ENCODE peak calls at places on chromosomes 13 and 19, in five cellular contexts. One of them, this sample, is unnamed.

GRCh38 chr13:95335667-95336066 is 34.4 kb upstream of the ABCC4 start:
- DNase-seq in CD8-positive, alpha-beta T cell: no peak
- DNase-seq in MM.1S: no peak
- DNase-seq in upper lobe of right lung: no peak
- DNase-seq in Panc1: no peak
- DNase-seq in this sample: no peak

GRCh38 chr19:16405797-16406196 is 66.0 kb downstream of the EPS15L1 start:
- DNase-seq in CD8-positive, alpha-beta T cell: no peak
- DNase-seq in MM.1S: no peak
- DNase-seq in upper lobe of right lung: no peak
- DNase-seq in Panc1: no peak
- DNase-seq in this sample: no peak

GRCh38 chr19:1069009-1069779 is 2.2 kb downstream of the ARHGAP45 start:
- DNase-seq in CD8-positive, alpha-beta T cell: peak
- DNase-seq in MM.1S: peak
- DNase-seq in upper lobe of right lung: peak
- DNase-seq in Panc1: no peak
- DNase-seq in this sample: no peak

GRCh38 chr13:26440111-26440510 is 117.4 kb upstream of the WASF3 start:
- DNase-seq in CD8-positive, alpha-beta T cell: no peak
- DNase-seq in MM.1S: no peak
- DNase-seq in upper lobe of right lung: no peak
- DNase-seq in Panc1: no peak
- DNase-seq in this sample: no peak

GRCh38 chr19:18594096-18594823 is 5.7 kb downstream of the REX1BD start:
- DNase-seq in CD8-positive, alpha-beta T cell: peak
- DNase-seq in MM.1S: peak
- DNase-seq in upper lobe of right lung: peak
- DNase-seq in Panc1: no peak
- DNase-seq in this sample: peak

GRCh38 chr19:54248016-54248601 is 5.5 kb upstream of the LILRA6 start:
- DNase-seq in CD8-positive, alpha-beta T cell: no peak
- DNase-seq in MM.1S: peak
- DNase-seq in upper lobe of right lung: no peak
- DNase-seq in Panc1: no peak
- DNase-seq in this sample: no peak

GRCh38 chr19:36963262-36963661 is 47.1 kb downstream of the ZNF568 start:
- DNase-seq in CD8-positive, alpha-beta T cell: no peak
- DNase-seq in MM.1S: no peak
- DNase-seq in upper lobe of right lung: no peak
- DNase-seq in Panc1: no peak
- DNase-seq in this sample: no peak

GRCh38 chr13:27973291-27973690 is 4.2 kb upstream of the CDX2 start:
- DNase-seq in CD8-positive, alpha-beta T cell: no peak
- DNase-seq in MM.1S: no peak
- DNase-seq in upper lobe of right lung: no peak
- DNase-seq in Panc1: no peak
- DNase-seq in this sample: no peak

GRCh38 chr19:45008554-45008953 is 7.3 kb downstream of the RELB start:
- DNase-seq in CD8-positive, alpha-beta T cell: no peak
- DNase-seq in MM.1S: no peak
- DNase-seq in upper lobe of right lung: no peak
- DNase-seq in Panc1: no peak
- DNase-seq in this sample: no peak

GRCh38 chr13:47426126-47426849 is 529.4 kb upstream of the HTR2A start:
- DNase-seq in CD8-positive, alpha-beta T cell: no peak
- DNase-seq in MM.1S: no peak
- DNase-seq in upper lobe of right lung: no peak
- DNase-seq in Panc1: peak
- DNase-seq in this sample: peak

GRCh38 chr13:71712988-71713653 is 153.9 kb downstream of the DACH1 start:
- DNase-seq in CD8-positive, alpha-beta T cell: no peak
- DNase-seq in MM.1S: no peak
- DNase-seq in upper lobe of right lung: no peak
- DNase-seq in Panc1: no peak
- DNase-seq in this sample: peak

GRCh38 chr19:37334179-37335071 is 36.5 kb upstream of the ZNF527 start:
- DNase-seq in CD8-positive, alpha-beta T cell: peak
- DNase-seq in MM.1S: peak
- DNase-seq in upper lobe of right lung: peak
- DNase-seq in Panc1: peak
- DNase-seq in this sample: peak

GRCh38 chr19:14002571-14003278 is 3.4 kb downstream of the RFX1 start:
- DNase-seq in CD8-positive, alpha-beta T cell: peak
- DNase-seq in MM.1S: peak
- DNase-seq in upper lobe of right lung: no peak
- DNase-seq in Panc1: no peak
- DNase-seq in this sample: no peak

GRCh38 chr19:30449191-30449590 is 77.0 kb downstream of the ZNF536 start:
- DNase-seq in CD8-positive, alpha-beta T cell: no peak
- DNase-seq in MM.1S: no peak
- DNase-seq in upper lobe of right lung: no peak
- DNase-seq in Panc1: no peak
- DNase-seq in this sample: no peak

GRCh38 chr19:41116261-41116660 is 2.0 kb downstream of the CYP2F1 start:
- DNase-seq in CD8-positive, alpha-beta T cell: no peak
- DNase-seq in MM.1S: no peak
- DNase-seq in upper lobe of right lung: no peak
- DNase-seq in Panc1: no peak
- DNase-seq in this sample: no peak

DNA sequence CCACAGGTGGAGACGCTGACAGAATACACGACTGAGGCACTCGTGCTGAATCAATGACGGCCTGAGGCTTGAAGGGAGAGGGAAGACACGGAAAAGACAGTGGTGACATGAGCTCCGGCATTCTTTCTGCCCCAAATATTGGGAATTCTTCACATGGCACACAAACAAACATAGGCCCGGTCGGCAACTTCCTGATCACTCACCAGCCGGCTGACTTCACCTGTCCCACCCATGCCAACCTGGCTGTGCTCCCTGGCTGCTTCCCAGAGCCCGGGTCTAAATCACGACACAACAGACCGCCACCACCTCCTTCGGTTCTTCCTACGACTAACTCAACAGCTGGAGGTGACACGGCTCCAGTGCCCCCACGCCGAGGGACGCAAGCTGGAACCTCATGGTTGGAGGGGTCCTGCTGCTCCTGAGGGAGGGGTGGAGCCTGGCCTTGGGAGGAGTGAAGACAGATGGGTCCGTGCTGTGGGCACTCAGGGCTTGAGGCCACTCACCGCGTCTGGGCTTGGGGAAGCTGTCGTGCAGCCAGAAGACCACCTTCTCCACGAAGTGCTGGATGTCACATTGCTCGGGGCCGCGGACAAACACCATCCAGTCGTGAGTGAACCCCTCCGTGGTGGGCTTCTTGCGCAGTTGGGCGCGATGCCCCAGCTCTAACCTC is 9.6 kb downstream of the MLLT1 start:
- DNase-seq in CD8-positive, alpha-beta T cell: no peak
- DNase-seq in MM.1S: no peak
- DNase-seq in upper lobe of right lung: no peak
- DNase-seq in Panc1: no peak
- DNase-seq in this sample: no peak
- TF ChIP-seq CTCF in CD8-positive, alpha-beta T cell: no peak
- TF ChIP-seq CTCF in MM.1S: no peak
- TF ChIP-seq CTCF in upper lobe of right lung: no peak
- TF ChIP-seq CTCF in Panc1: no peak
- TF ChIP-seq CTCF in this sample: no peak

DNA sequence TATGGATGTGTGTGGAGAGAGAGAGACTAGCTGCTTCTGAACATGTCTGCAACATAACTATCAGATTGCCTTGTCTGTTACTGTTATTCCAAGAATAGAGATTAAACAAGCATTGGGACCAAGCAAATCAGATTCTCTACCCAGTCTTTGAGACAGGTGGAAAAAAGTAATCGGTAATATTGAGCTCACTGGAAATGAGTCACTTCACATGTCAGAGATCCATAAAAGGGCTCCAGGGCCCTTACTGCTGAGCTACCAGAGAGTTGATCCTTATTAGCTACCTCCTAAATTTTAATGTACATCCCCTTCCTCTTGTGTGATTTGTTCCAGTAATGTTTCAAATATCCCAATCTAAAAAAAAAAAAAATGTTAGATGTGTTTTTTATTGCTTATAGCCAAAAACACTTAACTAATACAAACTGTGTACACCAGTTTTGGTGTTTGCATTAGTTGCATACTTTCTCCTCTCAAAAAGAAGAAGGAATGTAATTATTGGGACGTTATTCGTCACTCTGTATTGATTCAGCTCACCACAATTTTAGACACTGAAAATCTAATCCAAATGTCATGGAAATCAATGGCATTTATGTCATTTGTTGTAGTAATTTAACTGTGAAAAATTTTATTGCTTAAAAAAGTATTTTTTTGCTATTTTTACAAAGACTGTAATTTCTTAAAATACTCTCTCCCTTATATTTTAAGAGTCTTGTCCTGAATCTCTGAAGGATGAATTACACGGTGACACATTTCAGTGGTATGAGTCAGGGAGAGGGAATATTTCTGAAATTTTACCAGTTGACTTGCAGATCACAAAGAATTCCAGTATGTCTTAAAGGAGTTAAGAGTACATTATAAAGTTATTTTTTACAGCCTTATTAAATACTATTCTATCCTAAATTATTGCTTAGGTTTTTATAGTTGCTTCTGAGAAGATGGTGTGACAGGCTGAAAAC is 2117.7 kb downstream of the PCDH9 start:
- DNase-seq in CD8-positive, alpha-beta T cell: no peak
- DNase-seq in MM.1S: no peak
- DNase-seq in upper lobe of right lung: no peak
- DNase-seq in Panc1: peak
- DNase-seq in this sample: peak
- H3K4me3 ChIP-seq in CD8-positive, alpha-beta T cell: no peak
- H3K4me3 ChIP-seq in MM.1S: no peak
- H3K4me3 ChIP-seq in upper lobe of right lung: no peak
- H3K4me3 ChIP-seq in Panc1: no peak
- H3K4me3 ChIP-seq in this sample: no peak

DNA sequence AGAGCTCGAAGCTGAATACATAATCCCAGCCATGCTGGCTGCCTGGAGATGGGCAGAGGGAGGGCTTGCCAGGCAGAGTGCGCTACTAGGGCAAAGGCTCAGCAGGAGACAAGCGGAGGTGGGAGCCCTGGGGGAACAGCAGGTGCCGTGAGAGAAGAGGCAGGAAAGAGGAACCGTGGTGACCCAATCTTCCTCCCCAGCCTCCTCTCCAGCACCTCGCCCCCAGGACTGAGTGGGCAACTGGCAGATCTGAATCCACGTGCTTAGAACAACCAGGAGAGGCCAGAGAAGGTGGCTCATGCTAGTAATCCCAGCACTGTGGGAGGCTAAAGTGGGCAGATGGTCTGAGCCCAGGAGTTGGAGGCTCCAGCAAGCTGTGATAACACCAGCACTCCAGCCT is 11.0 kb upstream of the CCL25 start:
- DNase-seq in CD8-positive, alpha-beta T cell: no peak
- DNase-seq in MM.1S: no peak
- DNase-seq in upper lobe of right lung: peak
- DNase-seq in Panc1: no peak
- DNase-seq in this sample: no peak
- TF ChIP-seq CTCF in CD8-positive, alpha-beta T cell: no peak
- TF ChIP-seq CTCF in MM.1S: no peak
- TF ChIP-seq CTCF in upper lobe of right lung: no peak
- TF ChIP-seq CTCF in Panc1: no peak
- TF ChIP-seq CTCF in this sample: no peak

DNA sequence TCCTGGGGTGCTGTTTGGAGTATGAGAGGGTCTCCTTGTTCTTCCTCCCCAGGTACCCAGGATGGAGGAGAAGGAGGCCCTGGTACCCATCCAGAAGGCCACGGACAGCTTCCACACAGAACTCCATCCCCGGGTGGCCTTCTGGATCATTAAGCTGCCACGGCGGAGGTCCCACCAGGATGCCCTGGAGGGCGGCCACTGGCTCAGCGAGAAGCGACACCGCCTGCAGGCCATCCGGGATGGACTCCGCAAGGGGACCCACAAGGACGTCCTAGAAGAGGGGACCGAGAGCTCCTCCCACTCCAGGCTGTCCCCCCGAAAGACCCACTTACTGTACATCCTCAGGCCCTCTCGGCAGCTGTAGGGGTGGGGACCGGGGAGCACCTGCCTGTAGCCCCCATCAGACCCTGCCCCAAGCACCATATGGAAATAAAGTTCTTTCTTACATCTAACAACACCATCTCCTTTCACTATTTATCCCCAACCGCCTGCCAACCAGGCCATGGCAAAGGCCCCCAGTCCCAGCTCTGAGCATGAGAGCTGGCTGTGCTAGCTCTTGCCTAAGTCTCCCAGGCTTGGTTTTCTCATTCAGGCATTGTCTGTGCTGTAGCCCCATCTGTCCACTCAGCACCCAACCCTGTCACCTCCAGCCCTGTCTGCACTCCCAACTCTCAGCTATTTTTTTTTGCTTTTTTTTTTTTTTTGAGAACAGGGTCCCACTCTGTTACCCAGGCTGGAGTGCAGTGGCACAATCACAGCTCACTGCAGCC is 11.2 kb downstream of the DKKL1 start:
- DNase-seq in CD8-positive, alpha-beta T cell: no peak
- DNase-seq in MM.1S: no peak
- DNase-seq in upper lobe of right lung: no peak
- DNase-seq in Panc1: no peak
- DNase-seq in this sample: no peak
- H3K4me3 ChIP-seq in CD8-positive, alpha-beta T cell: no peak
- H3K4me3 ChIP-seq in MM.1S: no peak
- H3K4me3 ChIP-seq in upper lobe of right lung: no peak
- H3K4me3 ChIP-seq in Panc1: no peak
- H3K4me3 ChIP-seq in this sample: no peak

GRCh38 chr13:52862358-52863206 is 14.1 kb upstream of the PCDH8 start:
- DNase-seq in CD8-positive, alpha-beta T cell: no peak
- DNase-seq in MM.1S: no peak
- DNase-seq in upper lobe of right lung: no peak
- DNase-seq in Panc1: peak
- DNase-seq in this sample: no peak
- TF ChIP-seq CTCF in CD8-positive, alpha-beta T cell: peak
- TF ChIP-seq CTCF in MM.1S: peak
- TF ChIP-seq CTCF in upper lobe of right lung: peak
- TF ChIP-seq CTCF in Panc1: peak
- TF ChIP-seq CTCF in this sample: peak